ENCODE peak calls at places on chromosomes 4 and X, in eight cellular contexts. O, G, B, C, V, J, E and H are unnamed samples.

GRCh38 chrX:129694805-129695204 is 40.0 kb upstream of the APLN start:
- DNase-seq in O (no peak), G (no peak), B (no peak), C (no peak), V (no peak), J (no peak), E (no peak), H (no peak)

GRCh38 chr4:158229768-158230167 is 19.5 kb downstream of the TMEM144 start:
- DNase-seq in O (no peak), G (no peak), B (no peak), C (no peak), V (no peak), J (no peak), E (no peak), H (no peak)

GRCh38 chr4:180380733-180381132 is 1862.5 kb upstream of the TENM3 start:
- DNase-seq in O (no peak), G (no peak), B (no peak), C (no peak), V (no peak), J (no peak), E (peak; percentile 22), H (no peak)

GRCh38 chr4:54433686-54434085 is 204.6 kb downstream of the PDGFRA start:
- DNase-seq in O (no peak), G (no peak), B (peak; percentile 15), C (no peak), V (peak; percentile 72), J (no peak), E (no peak), H (no peak)

GRCh38 chr4:10164877-10165283 is 48.3 kb upstream of the WDR1 start:
- DNase-seq in O (no peak), G (no peak), B (peak; percentile 68), C (peak; percentile 14), V (peak; percentile 76), J (peak; percentile 15), E (no peak), H (no peak)

GRCh38 chr4:3792813-3793212 is 26.6 kb downstream of the ADRA2C start:
- DNase-seq in O (no peak), G (no peak), B (peak; percentile 31), C (no peak), V (peak; percentile 91), J (peak; percentile 54), E (no peak), H (no peak)

GRCh38 chr4:76987153-76987562 is 37.6 kb downstream of the SEPTIN11 start:
- DNase-seq in O (no peak), G (no peak), B (no peak), C (no peak), V (peak; percentile 69), J (no peak), E (no peak), H (no peak)

GRCh38 chr4:20305976-20306375 is 54.3 kb downstream of the SLIT2 start:
- DNase-seq in O (no peak), G (no peak), B (no peak), C (no peak), V (peak; percentile 32), J (no peak), E (no peak), H (no peak)

GRCh38 chrX:111164728-111165127 is 68.7 kb downstream of the PAK3 start:
- DNase-seq in O (no peak), G (no peak), B (peak; percentile 3), C (no peak), V (peak; percentile 7), J (no peak), E (no peak), H (no peak)

GRCh38 chr4:1463088-1463926 is 57.1 kb upstream of the NKX1-1 start:
- DNase-seq in O (no peak), G (no peak), B (no peak), C (no peak), V (no peak), J (no peak), E (no peak), H (peak; percentile 59)

GRCh38 chr4:81666491-81666890 is 194.8 kb upstream of the RASGEF1B start:
- DNase-seq in O (no peak), G (no peak), B (no peak), C (no peak), V (no peak), J (no peak), E (no peak), H (no peak)

GRCh38 chrX:129318375-129318774 is 204.9 kb downstream of the SMARCA1 start:
- DNase-seq in O (no peak), G (no peak), B (no peak), C (peak; percentile 21), V (peak; percentile 31), J (no peak), E (no peak), H (no peak)

GRCh38 chrX:9204560-9204959 is 170.6 kb upstream of the FAM9B start:
- DNase-seq in O (no peak), G (no peak), B (no peak), C (no peak), V (no peak), J (no peak), E (no peak), H (no peak)

GRCh38 chr4:6891436-6892170 is 18.0 kb upstream of the TBC1D14 start:
- DNase-seq in O (no peak), G (no peak), B (no peak), C (no peak), V (no peak), J (no peak), E (no peak), H (no peak)

GRCh38 chrX:104136241-104137019 is 20.4 kb downstream of the SLC25A53 start:
- DNase-seq in O (no peak), G (peak; percentile 34), B (peak; percentile 58), C (peak; percentile 70), V (peak; percentile 86), J (no peak), E (peak; percentile 70), H (no peak)
- TF ChIP-seq POLR2AphosphoS5 in O (no peak), G (no peak), B (no peak), C (no peak), V (no peak), J (no peak), E (no peak), H (no peak)

DNA sequence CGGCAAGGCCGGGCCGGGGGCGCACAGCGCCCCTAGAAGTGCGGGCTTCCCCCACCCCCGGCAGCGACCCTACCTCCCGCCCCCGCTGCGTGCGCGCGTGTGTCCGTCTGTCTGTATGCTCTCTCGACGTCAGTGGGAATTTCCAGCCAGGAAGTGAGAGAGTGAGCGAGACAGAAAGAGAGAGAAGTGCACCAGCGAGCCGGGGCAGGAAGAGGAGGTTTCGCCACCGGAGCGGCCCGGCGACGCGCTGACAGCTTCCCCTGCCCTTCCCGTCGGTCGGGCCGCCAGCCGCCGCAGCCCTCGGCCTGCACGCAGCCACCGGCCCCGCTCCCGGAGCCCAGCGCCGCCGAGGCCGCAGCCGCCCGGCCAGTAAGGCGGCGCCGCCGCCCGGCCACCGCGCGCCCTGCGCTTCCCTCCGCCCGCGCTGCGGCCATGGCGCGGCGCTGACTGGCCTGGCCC is at the start of gene NFKB1:
- DNase-seq in O (peak; percentile 86), G (peak; percentile 38), B (peak; percentile 44), C (peak; percentile 54), V (peak; percentile 62), J (no peak), E (no peak), H (peak; percentile 94)
- TF ChIP-seq POLR2AphosphoS5 in O (peak; percentile 44), G (peak; percentile 68), B (no peak), C (no peak), V (no peak), J (no peak), E (peak; percentile 3), H (peak; percentile 87)

GRCh38 chrX:140343226-140343873 is 161.5 kb downstream of the SOX3 start:
- DNase-seq in O (no peak), G (no peak), B (no peak), C (no peak), V (no peak), J (no peak), E (peak; percentile 41), H (no peak)

GRCh38 chrX:140337263-140337662 is 167.6 kb downstream of the SOX3 start:
- DNase-seq in O (no peak), G (no peak), B (no peak), C (no peak), V (no peak), J (no peak), E (no peak), H (no peak)

GRCh38 chrX:140346711-140347110 is 158.2 kb downstream of the SOX3 start:
- DNase-seq in O (no peak), G (no peak), B (no peak), C (no peak), V (no peak), J (no peak), E (no peak), H (no peak)

GRCh38 chrX:140342410-140342809 is 162.5 kb downstream of the SOX3 start:
- DNase-seq in O (no peak), G (no peak), B (no peak), C (no peak), V (peak; percentile 38), J (no peak), E (no peak), H (no peak)
- TF ChIP-seq POLR2AphosphoS5 in O (no peak), G (no peak), B (no peak), C (no peak), V (no peak), J (no peak), E (no peak), H (no peak)

GRCh38 chrX:150568320-150569154 is at the start of gene MTM1:
- DNase-seq in O (peak; percentile 93), G (peak; percentile 81), B (peak; percentile 96), C (peak; percentile 91), V (peak; percentile 94), J (peak; percentile 88), E (peak; percentile 84), H (peak; percentile 97)
- TF ChIP-seq POLR2AphosphoS5 in O (no peak), G (no peak), B (no peak), C (peak; percentile 47), V (peak; percentile 54), J (no peak), E (peak; percentile 48), H (peak; percentile 83)

GRCh38 chrX:106928227-106928626 is 8.0 kb downstream of the CLDN2 start:
- DNase-seq in O (no peak), G (no peak), B (no peak), C (no peak), V (no peak), J (no peak), E (no peak), H (no peak)

GRCh38 chrX:106927023-106927422 is 6.8 kb downstream of the CLDN2 start:
- DNase-seq in O (no peak), G (no peak), B (no peak), C (no peak), V (no peak), J (no peak), E (no peak), H (no peak)

GRCh38 chrX:106931831-106932491 is 11.8 kb downstream of the CLDN2 start:
- DNase-seq in O (no peak), G (no peak), B (no peak), C (peak; percentile 36), V (no peak), J (no peak), E (no peak), H (no peak)

GRCh38 chrX:106932492-106932923 is 12.3 kb downstream of the CLDN2 start:
- DNase-seq in O (no peak), G (no peak), B (no peak), C (peak; percentile 78), V (no peak), J (no peak), E (no peak), H (no peak)

GRCh38 chrX:106927700-106928099 is 7.5 kb downstream of the CLDN2 start:
- DNase-seq in O (no peak), G (no peak), B (no peak), C (peak; percentile 25), V (no peak), J (no peak), E (no peak), H (no peak)
- TF ChIP-seq POLR2AphosphoS5 in O (no peak), G (no peak), B (no peak), C (no peak), V (no peak), J (no peak), E (no peak), H (no peak)